ENCODE peak calls at places on chromosome 4, in six cellular contexts. T is H9, V is IMR-90, Z is neuronal stem cell, C is mesendoderm, M is H1. A is an unnamed sample.

GRCh38 chr4:82372502-82372873 is 1.3 kb downstream of the HNRNPD start:
- DNase-seq in V (peak; percentile 22), Z (no peak), C (peak; percentile 71), T (no peak), M (no peak), A (peak; percentile 45)

GRCh38 chr4:15194520-15194919 is 192.2 kb downstream of the CPEB2 start:
- DNase-seq in Z (no peak), C (no peak), V (peak; percentile 6), M (no peak), T (no peak), A (no peak)

GRCh38 chr4:92387459-92388069 is 83.8 kb downstream of the GRID2 start:
- DNase-seq in C (peak; percentile 77), V (peak; percentile 53), T (no peak), Z (peak; percentile 31), M (peak; percentile 13), A (peak; percentile 49)

GRCh38 chr4:46931981-46932380 is 22.9 kb upstream of the COX7B2 start:
- DNase-seq in T (peak; percentile 47), M (no peak), C (peak; percentile 68), Z (peak; percentile 35), V (peak; percentile 70), A (peak; percentile 65)

GRCh38 chr4:154416183-154416543 is 75.4 kb downstream of the DCHS2 start:
- DNase-seq in C (peak; percentile 70), V (no peak), T (peak; percentile 74), M (no peak), Z (peak; percentile 31), A (peak; percentile 30)

GRCh38 chr4:80434238-80434637 is 98.7 kb downstream of the CFAP299 start:
- DNase-seq in Z (no peak), C (no peak), T (no peak), M (no peak), V (peak; percentile 95), A (no peak)

GRCh38 chr4:95290702-95291101 is 258.1 kb downstream of the UNC5C start:
- DNase-seq in C (no peak), V (no peak), Z (no peak), M (no peak), T (no peak), A (no peak)

GRCh38 chr4:2836391-2836859 is 7.2 kb upstream of the ADD1 start:
- DNase-seq in C (no peak), V (no peak), T (no peak), M (no peak), Z (no peak), A (no peak)

GRCh38 chr4:15654556-15655222 is 468 bp downstream of the FBXL5 start:
- DNase-seq in T (peak; percentile 51), Z (no peak), M (no peak), V (peak; percentile 24), C (peak; percentile 55), A (peak; percentile 59)

GRCh38 chr4:38664704-38665401 is 854 bp downstream of the KLF3 start:
- DNase-seq in M (no peak), V (peak; percentile 56), Z (peak; percentile 70), C (peak; percentile 87), T (peak; percentile 71), A (peak; percentile 73)

GRCh38 chr4:103774326-103774725 is 54.5 kb upstream of the TACR3 start:
- DNase-seq in M (no peak), T (no peak), V (no peak), Z (no peak), C (no peak), A (no peak)

GRCh38 chr4:83618431-83618830 is 82.5 kb downstream of the GPAT3 start:
- DNase-seq in Z (no peak), T (no peak), M (no peak), V (peak; percentile 85), C (peak; percentile 74), A (peak; percentile 61)

GRCh38 chr4:184746532-184746870 is 12.6 kb upstream of the CENPU start:
- DNase-seq in Z (no peak), T (no peak), M (no peak), V (peak; percentile 82), C (peak; percentile 79), A (peak; percentile 37)

GRCh38 chr4:80840396-80840795 is 190.1 kb upstream of the BMP3 start:
- DNase-seq in V (no peak), M (no peak), Z (no peak), C (no peak), T (no peak), A (no peak)

GRCh38 chr4:128298852-128299251 is 11.2 kb upstream of the PGRMC2 start:
- DNase-seq in M (no peak), Z (no peak), C (no peak), T (no peak), V (no peak), A (no peak)

GRCh38 chr4:52659722-52660261 is 691 bp upstream of the USP46 start:
- DNase-seq in T (no peak), M (no peak), V (no peak), C (peak; percentile 37), Z (peak; percentile 14), A (peak; percentile 60)

GRCh38 chr4:105637409-105638258 is 70.9 kb downstream of the INTS12 start:
- DNase-seq in T (no peak), M (no peak), V (peak; percentile 3), Z (no peak), C (no peak), A (peak; percentile 46)

GRCh38 chr4:88097301-88097700 is 61.1 kb downstream of the ABCG2 start:
- DNase-seq in T (no peak), Z (no peak), C (no peak), V (peak; percentile 66), M (no peak), A (peak; percentile 68)

GRCh38 chr4:38803833-38804653 is 548 bp downstream of the TLR1 start:
- DNase-seq in C (no peak), T (no peak), Z (no peak), V (no peak), M (no peak), A (no peak)

GRCh38 chr4:165308174-165308573 is 19.3 kb upstream of the MSMO1 start:
- DNase-seq in T (no peak), M (no peak), Z (no peak), C (no peak), V (no peak), A (no peak)

GRCh38 chr4:158253350-158253980 is 43.2 kb downstream of the TMEM144 start:
- DNase-seq in V (peak; percentile 63), M (no peak), C (peak; percentile 58), Z (peak; percentile 42), T (no peak), A (peak; percentile 55)

GRCh38 chr4:156949373-156949814 is 22.2 kb downstream of the PDGFC start:
- DNase-seq in M (no peak), Z (no peak), C (no peak), T (no peak), V (peak; percentile 80), A (peak; percentile 79)

GRCh38 chr4:2220016-2220620 is 21.8 kb downstream of the HAUS3 start:
- DNase-seq in Z (peak; percentile 70), C (peak; percentile 84), M (no peak), T (peak; percentile 83), V (peak; percentile 68), A (peak; percentile 76)

GRCh38 chr4:42237010-42237409 is 84.6 kb upstream of the BEND4 start:
- DNase-seq in T (no peak), M (no peak), C (no peak), Z (no peak), V (no peak), A (no peak)

GRCh38 chr4:122300776-122301175 is 78.0 kb upstream of the ADAD1 start:
- DNase-seq in C (no peak), V (no peak), M (no peak), Z (no peak), T (no peak), A (no peak)

GRCh38 chr4:24816797-24817196 is 21.4 kb downstream of the SOD3 start:
- DNase-seq in M (no peak), C (no peak), Z (no peak), T (no peak), V (no peak), A (no peak)

GRCh38 chr4:84681488-84682274 is 98.8 kb downstream of the CDS1 start:
- DNase-seq in C (peak; percentile 28), M (no peak), V (peak; percentile 82), T (no peak), Z (no peak), A (peak; percentile 90)

GRCh38 chr4:7191546-7192251 is 639 bp upstream of the SORCS2 start:
- DNase-seq in T (no peak), M (no peak), Z (no peak), V (no peak), C (no peak), A (no peak)
- H3K4ac ChIP-seq in T (no peak overlapping the region), M (no peak overlapping the region), Z (no peak overlapping the region), V (no peak overlapping the region), C (no peak overlapping the region), A (no peak overlapping the region)

GRCh38 chr4:8545439-8545765 is 34.8 kb upstream of the GPR78 start:
- DNase-seq in Z (no peak), T (peak; percentile 23), C (no peak), M (no peak), V (no peak), A (no peak)

GRCh38 chr4:8544741-8545438 is 35.3 kb upstream of the GPR78 start:
- DNase-seq in C (no peak), Z (no peak), T (no peak), M (no peak), V (no peak), A (peak; percentile 29)

GRCh38 chr4:8543623-8544022 is 36.6 kb upstream of the GPR78 start:
- DNase-seq in T (no peak), V (no peak), M (no peak), C (no peak), Z (no peak), A (no peak)

GRCh38 chr4:8542776-8543525 is 37.2 kb upstream of the GPR78 start:
- DNase-seq in T (no peak), Z (no peak), C (no peak), V (no peak), M (no peak), A (no peak)

GRCh38 chr4:8544282-8544681 is 35.9 kb upstream of the GPR78 start:
- DNase-seq in Z (no peak), T (no peak), V (no peak), M (no peak), C (no peak), A (no peak)
- H3K4me1 ChIP-seq in Z (no peaks in the 10 kb centered on the region), T (no peaks in the 10 kb centered on the region), V (peaks cover 2% of the 10 kb centered on the region), M (peaks cover 4% of the 10 kb centered on the region), C (peaks cover 3% of the 10 kb centered on the region), A (peaks cover 3% of the 10 kb centered on the region)

GRCh38 chr4:113888006-113888405 is 91.4 kb downstream of the ARSJ start:
- DNase-seq in T (no peak), C (no peak), M (no peak), V (no peak), Z (no peak), A (no peak)
- H3K4ac ChIP-seq in T (no peak overlapping the region), C (no peak overlapping the region), M (no peak overlapping the region), V (no peak overlapping the region), Z (no peak overlapping the region), A (no peak overlapping the region)

GRCh38 chr4:185839204-185839712 is 27.3 kb upstream of the SORBS2 start:
- DNase-seq in T (peak; percentile 90), C (peak; percentile 99), Z (peak; percentile 71), V (peak; percentile 91), M (peak; percentile 96), A (peak; percentile 98)

GRCh38 chr4:185840201-185840600 is 28.2 kb upstream of the SORBS2 start:
- DNase-seq in T (no peak), M (no peak), C (no peak), Z (no peak), V (peak; percentile 33), A (peak; percentile 29)

GRCh38 chr4:185840953-185841352 is 29.0 kb upstream of the SORBS2 start:
- DNase-seq in T (no peak), C (no peak), V (no peak), Z (no peak), M (no peak), A (no peak)

GRCh38 chr4:185838514-185839203 is 26.7 kb upstream of the SORBS2 start:
- DNase-seq in T (no peak), Z (no peak), M (no peak), C (peak; percentile 91), V (peak; percentile 5), A (no peak)

GRCh38 chr4:185839770-185840169 is 27.8 kb upstream of the SORBS2 start:
- DNase-seq in C (peak; percentile 62), V (peak; percentile 26), T (no peak), M (no peak), Z (no peak), A (peak; percentile 82)
- H3K4me1 ChIP-seq in C (peaks cover 11% of the 10 kb centered on the region), V (peaks cover 24% of the 10 kb centered on the region), T (peaks cover 26% of the 10 kb centered on the region), M (peaks cover 23% of the 10 kb centered on the region), Z (peaks cover 27% of the 10 kb centered on the region), A (peaks cover 20% of the 10 kb centered on the region)